ENCODE peak calls at places on chromosomes 5 and 9, in five cellular contexts. One of them, this sample, is unnamed.

GRCh38 chr9:114110180-114110579 is 11.1 kb upstream of the KIF12 start:
- DNase-seq in HepG2: peak; percentile 65
- DNase-seq in K562: no peak
- DNase-seq in GM12878: no peak
- DNase-seq in H1: no peak
- DNase-seq in this sample: no peak

GRCh38 chr5:19987594-19988345 is at the start of gene CDH18:
- DNase-seq in HepG2: no peak
- DNase-seq in K562: no peak
- DNase-seq in GM12878: no peak
- DNase-seq in H1: peak; percentile 77
- DNase-seq in this sample: no peak

GRCh38 chr5:144177548-144177947 is 6.9 kb downstream of the KCTD16 start:
- DNase-seq in GM12878: no peak
- DNase-seq in HepG2: no peak
- DNase-seq in H1: no peak
- DNase-seq in K562: no peak
- DNase-seq in this sample: no peak

GRCh38 chr5:53568868-53569267 is 8.4 kb downstream of the NDUFS4 start:
- DNase-seq in H1: no peak
- DNase-seq in HepG2: no peak
- DNase-seq in GM12878: no peak
- DNase-seq in K562: no peak
- DNase-seq in this sample: no peak

GRCh38 chr5:167014657-167015056 is 1276.8 kb upstream of the WWC1 start:
- DNase-seq in H1: no peak
- DNase-seq in GM12878: no peak
- DNase-seq in K562: no peak
- DNase-seq in HepG2: no peak
- DNase-seq in this sample: no peak

GRCh38 chr5:73189816-73190451 is 16.9 kb downstream of the TMEM174 start:
- DNase-seq in K562: peak; percentile 9
- DNase-seq in HepG2: no peak
- DNase-seq in H1: no peak
- DNase-seq in GM12878: no peak
- DNase-seq in this sample: no peak

GRCh38 chr9:115891929-115892328 is 261.7 kb upstream of the PAPPA start:
- DNase-seq in H1: no peak
- DNase-seq in GM12878: no peak
- DNase-seq in K562: no peak
- DNase-seq in HepG2: no peak
- DNase-seq in this sample: no peak

GRCh38 chr9:132238026-132238972 is 76.4 kb downstream of the NTNG2 start:
- DNase-seq in HepG2: no peak
- DNase-seq in GM12878: no peak
- DNase-seq in K562: no peak
- DNase-seq in H1: no peak
- DNase-seq in this sample: no peak

GRCh38 chr9:69674741-69675438 is 2.7 kb upstream of the APBA1 start:
- DNase-seq in GM12878: no peak
- DNase-seq in HepG2: no peak
- DNase-seq in K562: no peak
- DNase-seq in H1: no peak
- DNase-seq in this sample: no peak

GRCh38 chr9:97307091-97307490 is 368 bp upstream of the CCDC180 start:
- DNase-seq in K562: peak; percentile 66
- DNase-seq in GM12878: no peak
- DNase-seq in H1: peak; percentile 97
- DNase-seq in HepG2: no peak
- DNase-seq in this sample: no peak

GRCh38 chr5:169801781-169802180 is 164.7 kb downstream of the DOCK2 start:
- DNase-seq in K562: no peak
- DNase-seq in H1: no peak
- DNase-seq in GM12878: no peak
- DNase-seq in HepG2: no peak
- DNase-seq in this sample: no peak

GRCh38 chr5:108637110-108637509 is 110.6 kb upstream of the FER start:
- DNase-seq in HepG2: no peak
- DNase-seq in GM12878: no peak
- DNase-seq in K562: no peak
- DNase-seq in H1: no peak
- DNase-seq in this sample: no peak

GRCh38 chr9:121763561-121764370 is 112.3 kb downstream of the DAB2IP start:
- DNase-seq in HepG2: no peak
- DNase-seq in GM12878: no peak
- DNase-seq in K562: no peak
- DNase-seq in H1: no peak
- DNase-seq in this sample: no peak

GRCh38 chr5:54742417-54742889 is 224.9 kb downstream of the SNX18 start:
- DNase-seq in HepG2: no peak
- DNase-seq in H1: no peak
- DNase-seq in GM12878: no peak
- DNase-seq in K562: peak; percentile 91
- DNase-seq in this sample: no peak

GRCh38 chr5:74233091-74233490 is 407.4 kb downstream of the ENC1 start:
- DNase-seq in HepG2: no peak
- DNase-seq in H1: no peak
- DNase-seq in GM12878: no peak
- DNase-seq in K562: no peak
- DNase-seq in this sample: no peak

GRCh38 chr9:106039151-106039935 is 345.0 kb downstream of the TMEM38B start:
- DNase-seq in HepG2: no peak
- DNase-seq in H1: no peak
- DNase-seq in GM12878: no peak
- DNase-seq in K562: no peak
- DNase-seq in this sample: no peak

GRCh38 chr9:130857864-130858730 is 23.0 kb downstream of the ABL1 start:
- DNase-seq in HepG2: no peak
- DNase-seq in H1: no peak
- DNase-seq in K562: no peak
- DNase-seq in GM12878: no peak
- DNase-seq in this sample: no peak

GRCh38 chr9:88976186-88976887 is 14.9 kb upstream of the S1PR3 start:
- DNase-seq in K562: no peak
- DNase-seq in H1: no peak
- DNase-seq in GM12878: no peak
- DNase-seq in HepG2: no peak
- DNase-seq in this sample: no peak

GRCh38 chr5:2908086-2908485 is 156.6 kb upstream of the IRX2 start:
- DNase-seq in H1: peak; percentile 8
- DNase-seq in GM12878: no peak
- DNase-seq in K562: no peak
- DNase-seq in HepG2: no peak
- DNase-seq in this sample: no peak

GRCh38 chr9:133702798-133703570 is 35.2 kb downstream of the SARDH start:
- DNase-seq in H1: no peak
- DNase-seq in HepG2: no peak
- DNase-seq in GM12878: no peak
- DNase-seq in K562: no peak
- DNase-seq in this sample: no peak

GRCh38 chr5:113195197-113195715 is 218.7 kb downstream of the DCP2 start:
- DNase-seq in H1: no peak
- DNase-seq in K562: no peak
- DNase-seq in HepG2: no peak
- DNase-seq in GM12878: no peak
- DNase-seq in this sample: no peak

GRCh38 chr5:158725223-158725825 is 374.4 kb downstream of the EBF1 start:
- DNase-seq in HepG2: no peak
- DNase-seq in H1: no peak
- DNase-seq in GM12878: no peak
- DNase-seq in K562: no peak
- DNase-seq in this sample: no peak

GRCh38 chr9:136587944-136588662 is 42.3 kb upstream of the NOTCH1 start:
- DNase-seq in H1: peak; percentile 91
- DNase-seq in HepG2: no peak
- DNase-seq in GM12878: no peak
- DNase-seq in K562: peak; percentile 64
- DNase-seq in this sample: no peak

GRCh38 chr9:93617273-93617672 is 40.9 kb downstream of the PHF2 start:
- DNase-seq in GM12878: no peak
- DNase-seq in HepG2: no peak
- DNase-seq in H1: peak; percentile 49
- DNase-seq in K562: no peak
- DNase-seq in this sample: no peak

GRCh38 chr9:93620881-93621820 is 44.8 kb downstream of the PHF2 start:
- DNase-seq in GM12878: no peak
- DNase-seq in HepG2: no peak
- DNase-seq in H1: peak; percentile 31
- DNase-seq in K562: no peak
- DNase-seq in this sample: no peak

GRCh38 chr9:93621922-93622321 is 45.5 kb downstream of the PHF2 start:
- DNase-seq in K562: peak; percentile 10
- DNase-seq in HepG2: no peak
- DNase-seq in H1: peak; percentile 30
- DNase-seq in GM12878: no peak
- DNase-seq in this sample: no peak

GRCh38 chr9:93620041-93620506 is 43.7 kb downstream of the PHF2 start:
- DNase-seq in K562: no peak
- DNase-seq in H1: no peak
- DNase-seq in HepG2: peak; percentile 9
- DNase-seq in GM12878: no peak
- DNase-seq in this sample: no peak

GRCh38 chr9:93619272-93619775 is 42.9 kb downstream of the PHF2 start:
- DNase-seq in GM12878: no peak
- DNase-seq in K562: no peak
- DNase-seq in H1: peak; percentile 48
- DNase-seq in HepG2: no peak
- DNase-seq in this sample: no peak
- TF ChIP-seq ATF3 in GM12878: no peak
- TF ChIP-seq ATF3 in K562: no peak
- TF ChIP-seq ATF3 in H1: no peak
- TF ChIP-seq ATF3 in HepG2: no peak
- TF ChIP-seq ATF3 in this sample: no peak

GRCh38 chr5:139391570-139392323 is 2.0 kb upstream of the MZB1 start:
- DNase-seq in HepG2: no peak
- DNase-seq in K562: no peak
- DNase-seq in GM12878: no peak
- DNase-seq in H1: peak; percentile 70
- DNase-seq in this sample: no peak
- H3K9ac ChIP-seq in HepG2: no peak overlapping the region
- H3K9ac ChIP-seq in K562: peak overlapping the region; percentile 55
- H3K9ac ChIP-seq in GM12878: peak overlapping the region; percentile 97
- H3K9ac ChIP-seq in H1: no peak overlapping the region
- H3K9ac ChIP-seq in this sample: peak overlapping the region; percentile 89

DNA sequence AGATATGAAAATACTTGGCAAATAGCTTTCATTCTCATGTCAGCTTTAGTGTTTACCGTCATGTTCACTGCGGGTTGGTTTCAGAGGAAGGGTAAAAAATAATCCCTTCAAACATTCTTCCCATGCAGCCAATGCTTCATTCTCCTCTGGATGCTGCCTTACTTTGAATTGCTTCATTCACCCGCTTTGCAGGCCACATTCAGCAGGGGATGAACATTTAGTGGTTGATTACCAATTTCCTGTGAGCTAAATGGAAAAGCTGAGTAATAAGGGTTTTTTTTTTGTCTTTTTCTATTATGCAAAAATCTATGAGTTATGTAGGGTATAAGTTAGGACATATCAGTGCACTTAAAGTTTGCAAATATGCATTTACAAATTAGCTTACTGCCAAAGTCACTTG is 96.3 kb upstream of the MEF2C start:
- DNase-seq in HepG2: no peak
- DNase-seq in K562: no peak
- DNase-seq in H1: no peak
- DNase-seq in GM12878: peak; percentile 34
- DNase-seq in this sample: no peak
- TF ChIP-seq CEBPB in HepG2: no peak
- TF ChIP-seq CEBPB in K562: no peak
- TF ChIP-seq CEBPB in H1: no peak
- TF ChIP-seq CEBPB in GM12878: no peak
- TF ChIP-seq CEBPB in this sample: no peak

GRCh38 chr9:487429-487828 is 272.8 kb downstream of the DOCK8 start:
- DNase-seq in K562: no peak
- DNase-seq in GM12878: no peak
- DNase-seq in HepG2: no peak
- DNase-seq in H1: no peak
- DNase-seq in this sample: no peak

GRCh38 chr9:494764-495163 is 280.1 kb downstream of the DOCK8 start:
- DNase-seq in HepG2: peak; percentile 28
- DNase-seq in GM12878: no peak
- DNase-seq in K562: no peak
- DNase-seq in H1: no peak
- DNase-seq in this sample: no peak

GRCh38 chr9:486156-486555 is 271.5 kb downstream of the DOCK8 start:
- DNase-seq in GM12878: no peak
- DNase-seq in HepG2: no peak
- DNase-seq in K562: no peak
- DNase-seq in H1: no peak
- DNase-seq in this sample: no peak

GRCh38 chr9:488448-488847 is 273.8 kb downstream of the DOCK8 start:
- DNase-seq in HepG2: no peak
- DNase-seq in H1: no peak
- DNase-seq in GM12878: no peak
- DNase-seq in K562: no peak
- DNase-seq in this sample: no peak

GRCh38 chr9:489198-490197 is 274.8 kb downstream of the DOCK8 start:
- DNase-seq in K562: no peak
- DNase-seq in HepG2: peak; percentile 80
- DNase-seq in H1: no peak
- DNase-seq in GM12878: no peak
- DNase-seq in this sample: no peak
- TF ChIP-seq ATF3 in K562: no peak
- TF ChIP-seq ATF3 in HepG2: no peak
- TF ChIP-seq ATF3 in H1: no peak
- TF ChIP-seq ATF3 in GM12878: no peak
- TF ChIP-seq ATF3 in this sample: no peak

DNA sequence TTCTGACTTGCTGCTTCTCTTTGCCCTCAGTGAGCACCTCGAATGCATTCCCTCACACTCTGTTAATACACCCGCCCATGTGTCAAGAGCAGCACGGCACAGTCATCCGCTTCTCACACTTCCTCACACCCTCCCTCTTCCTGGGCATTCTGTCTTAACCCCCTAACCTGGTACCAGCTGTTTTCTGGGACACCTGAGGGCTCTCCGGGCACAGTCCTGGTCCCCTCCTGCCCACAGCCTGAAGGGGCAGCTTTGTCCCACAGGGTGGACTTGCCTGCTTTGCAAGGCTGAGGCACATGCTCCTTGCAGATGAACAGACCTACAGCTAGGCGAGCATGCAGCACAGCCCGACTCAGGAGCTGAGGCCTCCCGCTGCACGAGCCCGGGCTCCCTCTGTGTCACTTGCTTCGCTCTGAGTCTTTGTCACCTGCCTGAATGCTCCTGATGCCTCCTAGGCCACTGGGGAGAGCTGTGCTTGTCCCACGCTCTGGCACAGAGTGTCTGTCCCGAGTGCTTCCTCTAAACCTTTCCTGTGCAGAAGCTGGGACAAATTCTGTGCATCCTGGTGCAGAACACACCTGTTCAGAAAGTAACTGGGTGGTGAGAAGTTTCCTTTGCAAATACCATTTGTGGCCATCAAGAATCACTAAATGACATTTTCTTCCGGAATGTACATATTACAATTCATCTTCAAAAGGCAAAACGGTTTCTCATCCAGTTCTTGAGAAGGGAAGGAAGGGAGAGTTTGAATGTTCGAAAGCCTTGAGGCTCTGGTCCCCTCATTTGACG is 47.8 kb downstream of the AHRR start:
- DNase-seq in HepG2: no peak
- DNase-seq in H1: peak; percentile 41
- DNase-seq in K562: no peak
- DNase-seq in GM12878: peak; percentile 40
- DNase-seq in this sample: no peak
- H3K9ac ChIP-seq in HepG2: no peak overlapping the region
- H3K9ac ChIP-seq in H1: no peak overlapping the region
- H3K9ac ChIP-seq in K562: peak overlapping the region; percentile 35
- H3K9ac ChIP-seq in GM12878: peak overlapping the region; percentile 67
- H3K9ac ChIP-seq in this sample: no peak overlapping the region

This sample was measured in HCT116.